ENCODE peak calls at places on chromosomes 4 and X, in nine cellular contexts. Z is fibroblast of lung; E is bronchial epithelial cell; H is activated CD4-positive, alpha-beta T cell treated with anti-CD3 and anti-CD28 coated beads for 24 hours; T is mammary epithelial cell; P is HS-5; U is A172; J is ecto neural progenitor cell; M is mucosa of descending colon. D is an unnamed sample.

GRCh38 chr4:18103876-18104275 is 82.3 kb upstream of the LCORL start:
- DNase-seq in H (no peak), T (no peak), Z (peak; percentile 72), E (no peak), U (no peak), P (no peak), M (no peak), J (no peak), D (no peak)

GRCh38 chr4:76302856-76303438 is 3.6 kb upstream of the STBD1 start:
- DNase-seq in T (no peak), H (no peak), E (no peak), M (no peak), J (no peak), U (no peak), Z (no peak), P (no peak), D (no peak)

GRCh38 chrX:41085883-41086626 is 810 bp downstream of the USP9X start:
- DNase-seq in U (peak; percentile 46), E (peak; percentile 35), Z (peak; percentile 39), P (no peak), M (peak; percentile 68), J (peak; percentile 78), H (peak; percentile 9), T (peak; percentile 56), D (peak; percentile 55)

GRCh38 chr4:7342223-7342576 is 92.5 kb downstream of the PSAPL1 start:
- DNase-seq in J (no peak), E (no peak), H (no peak), Z (no peak), M (no peak), P (no peak), T (no peak), U (no peak), D (no peak)

GRCh38 chr4:64158648-64159326 is 250.5 kb downstream of the TECRL start:
- DNase-seq in H (peak; percentile 25), M (no peak), J (peak; percentile 55), Z (peak; percentile 61), E (peak; percentile 61), T (peak; percentile 43), P (peak; percentile 49), U (peak; percentile 49), D (no peak)

GRCh38 chr4:17812125-17812524 is 1.3 kb downstream of the NCAPG start:
- DNase-seq in P (no peak), U (no peak), H (no peak), J (no peak), M (no peak), Z (no peak), E (no peak), T (no peak), D (no peak)

GRCh38 chr4:92210906-92211305 is 92.9 kb upstream of the GRID2 start:
- DNase-seq in M (no peak), Z (no peak), J (no peak), T (no peak), E (no peak), P (no peak), U (no peak), H (no peak), D (no peak)

GRCh38 chr4:48141048-48141447 is 7.0 kb upstream of the TXK start:
- DNase-seq in P (no peak), U (peak; percentile 28), E (peak; percentile 54), Z (peak; percentile 70), H (no peak), M (no peak), T (peak; percentile 20), J (no peak), D (no peak)

GRCh38 chr4:120842046-120842445 is 80.5 kb downstream of the PRDM5 start:
- DNase-seq in U (peak; percentile 4), H (no peak), Z (peak; percentile 76), E (no peak), P (no peak), M (no peak), J (no peak), T (no peak), D (no peak)

GRCh38 chr4:100795581-100795980 is 277.8 kb upstream of the EMCN start:
- DNase-seq in T (no peak), M (no peak), Z (no peak), U (no peak), P (no peak), E (no peak), J (no peak), H (no peak), D (no peak)

GRCh38 chr4:159401791-159402380 is 299.0 kb downstream of the RAPGEF2 start:
- DNase-seq in P (peak; percentile 85), E (peak; percentile 92), H (no peak), M (no peak), Z (peak; percentile 66), J (no peak), T (peak; percentile 87), U (peak; percentile 93), D (no peak)